ENCODE peak calls at places on chromosomes 3 and 15, in four cellular contexts. E, Z, F and H are unnamed samples.

GRCh38 chr3:71584216-71585061 is 911 bp upstream of the FOXP1 start:
- DNase-seq in E (peak), Z (peak), F (peak), H (peak)

GRCh38 chr3:51712963-51713362 is 6.1 kb downstream of the GRM2 start:
- DNase-seq in E (no peak), Z (no peak), F (no peak), H (no peak)

GRCh38 chr3:100370751-100371150 is 30.1 kb downstream of the TOMM70 start:
- DNase-seq in E (peak), Z (no peak), F (no peak), H (no peak)

GRCh38 chr15:60375255-60375809 is 22.5 kb downstream of the ANXA2 start:
- DNase-seq in E (no peak), Z (no peak), F (no peak), H (no peak)

GRCh38 chr3:149579838-149580542 is 77.8 kb downstream of the WWTR1 start:
- DNase-seq in E (peak), Z (peak), F (no peak), H (no peak)

GRCh38 chr3:56868706-56869105 is 67.0 kb upstream of the ARHGEF3 start:
- DNase-seq in E (no peak), Z (no peak), F (no peak), H (no peak)

GRCh38 chr15:43922021-43922420 is 95.2 kb downstream of the WDR76 start:
- DNase-seq in E (peak), Z (no peak), F (no peak), H (no peak)

GRCh38 chr3:148833223-148833622 is 5.6 kb downstream of the CPB1 start:
- DNase-seq in E (no peak), Z (no peak), F (no peak), H (no peak)

GRCh38 chr3:48215876-48216275 is 7.4 kb upstream of the CAMP start:
- DNase-seq in E (no peak), Z (peak), F (no peak), H (no peak)